ENCODE peak calls at places on chromosomes 3 and 15, in four cellular contexts. D is A549, U is K562, C is GM12878. M is an unnamed sample.

GRCh38 chr3:128863560-128863959 is 15.9 kb upstream of the ACAD9 start:
- DNase-seq in U (no peak), D (no peak), C (no peak), M (no peak)

GRCh38 chr3:115111632-115112031 is 35.5 kb downstream of the ZBTB20 start:
- DNase-seq in C (no peak), U (no peak), D (no peak), M (no peak)

GRCh38 chr3:4721511-4721911 is 228.4 kb downstream of the ITPR1 start:
- DNase-seq in C (no peak), D (no peak), U (no peak), M (no peak)

GRCh38 chr3:69212411-69213160 is 90.2 kb upstream of the LMOD3 start:
- DNase-seq in C (no peak), D (peak), U (no peak), M (peak)

GRCh38 chr15:76177491-76178040 is 117.8 kb downstream of the TMEM266 start:
- DNase-seq in U (no peak), D (peak), C (no peak), M (peak)

GRCh38 chr3:110307065-110307809 is 764.4 kb upstream of the NECTIN3 start:
- DNase-seq in C (no peak), U (no peak), D (no peak), M (no peak)

GRCh38 chr3:109553573-109554371 is 216.4 kb upstream of the DPPA4 start:
- DNase-seq in U (no peak), D (no peak), C (no peak), M (no peak)

GRCh38 chr3:15934389-15935195 is 136.8 kb upstream of the ANKRD28 start:
- DNase-seq in U (no peak), C (no peak), D (no peak), M (no peak)

GRCh38 chr3:66036586-66037061 is 2.1 kb downstream of the MAGI1 start:
- DNase-seq in U (no peak), C (no peak), D (no peak), M (no peak)

GRCh38 chr3:196639517-196640500 is at the start of gene NRROS:
- DNase-seq in D (no peak), C (no peak), U (peak), M (no peak)

GRCh38 chr3:125214738-125215137 is 2.2 kb upstream of the SLC12A8 start:
- DNase-seq in C (no peak), U (no peak), D (no peak), M (no peak)

GRCh38 chr3:125220681-125221429 is 8.3 kb upstream of the SLC12A8 start:
- DNase-seq in D (no peak), U (no peak), C (no peak), M (no peak)

GRCh38 chr3:125213946-125214542 is 1.5 kb upstream of the SLC12A8 start:
- DNase-seq in D (no peak), C (no peak), U (no peak), M (no peak)

GRCh38 chr3:125220183-125220582 is 7.6 kb upstream of the SLC12A8 start:
- DNase-seq in D (no peak), C (no peak), U (no peak), M (no peak)

GRCh38 chr3:125219261-125219701 is 6.7 kb upstream of the SLC12A8 start:
- DNase-seq in D (no peak), C (no peak), U (no peak), M (no peak)
- H3K4me2 ChIP-seq in D (no peak), C (no peak), U (no peak), M (peak)

GRCh38 chr3:43950775-43951174 is 260.0 kb downstream of the ABHD5 start:
- DNase-seq in U (no peak), C (no peak), D (no peak), M (no peak)
- TF ChIP-seq CHD4 in U (no peak), C (no peak), D (no peak), M (no peak)

DNA sequence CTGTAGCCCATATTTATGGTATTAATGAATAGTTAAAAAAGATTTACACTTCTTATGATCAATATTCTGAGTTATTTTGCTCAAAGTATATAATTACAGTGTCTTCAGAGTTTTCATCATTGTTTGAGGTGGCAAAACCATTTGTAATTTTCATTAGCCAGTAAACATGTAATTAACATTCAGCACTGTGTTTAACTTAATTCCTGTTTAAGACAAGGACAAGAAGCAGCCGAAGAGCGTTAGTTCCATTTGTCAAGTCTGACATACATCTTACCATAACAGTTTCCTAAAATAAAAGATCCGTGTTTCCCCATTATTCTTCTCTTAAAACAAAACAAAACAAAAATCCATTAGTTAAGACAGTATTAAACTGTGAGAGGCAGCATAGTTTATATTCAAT is 5.6 kb upstream of the NR2F2 start:
- DNase-seq in U (no peak), D (no peak), C (no peak), M (no peak)
- H3K4me2 ChIP-seq in U (peak), D (peak), C (no peak), M (peak)

GRCh38 chr3:171514466-171514865 is 54.3 kb upstream of the TNIK start:
- DNase-seq in C (no peak), U (no peak), D (no peak), M (no peak)

GRCh38 chr3:171511450-171511849 is 51.2 kb upstream of the TNIK start:
- DNase-seq in C (no peak), U (peak), D (no peak), M (no peak)

DNA sequence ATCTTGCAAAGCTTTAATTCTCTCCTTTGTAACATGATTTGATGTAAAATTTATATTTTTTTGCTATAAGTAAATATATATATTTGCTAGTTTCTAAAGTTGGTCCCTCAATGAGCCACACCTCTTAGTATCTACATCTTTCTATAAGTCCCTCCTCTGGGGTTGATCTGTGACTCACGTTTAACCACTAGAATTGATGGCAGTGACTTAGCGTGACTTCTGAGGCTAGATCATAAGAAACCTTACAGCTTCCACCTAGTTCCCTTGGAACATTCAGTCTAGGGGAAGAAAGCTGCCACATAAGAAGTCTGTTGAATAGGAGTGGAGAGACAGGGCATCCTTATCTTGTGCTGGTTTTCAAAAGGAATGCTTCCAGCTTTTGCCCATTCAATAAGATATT is 56.6 kb upstream of the TNIK start:
- DNase-seq in C (no peak), D (no peak), U (no peak), M (no peak)
- TF ChIP-seq CHD4 in C (no peak), D (no peak), U (no peak), M (no peak)

DNA sequence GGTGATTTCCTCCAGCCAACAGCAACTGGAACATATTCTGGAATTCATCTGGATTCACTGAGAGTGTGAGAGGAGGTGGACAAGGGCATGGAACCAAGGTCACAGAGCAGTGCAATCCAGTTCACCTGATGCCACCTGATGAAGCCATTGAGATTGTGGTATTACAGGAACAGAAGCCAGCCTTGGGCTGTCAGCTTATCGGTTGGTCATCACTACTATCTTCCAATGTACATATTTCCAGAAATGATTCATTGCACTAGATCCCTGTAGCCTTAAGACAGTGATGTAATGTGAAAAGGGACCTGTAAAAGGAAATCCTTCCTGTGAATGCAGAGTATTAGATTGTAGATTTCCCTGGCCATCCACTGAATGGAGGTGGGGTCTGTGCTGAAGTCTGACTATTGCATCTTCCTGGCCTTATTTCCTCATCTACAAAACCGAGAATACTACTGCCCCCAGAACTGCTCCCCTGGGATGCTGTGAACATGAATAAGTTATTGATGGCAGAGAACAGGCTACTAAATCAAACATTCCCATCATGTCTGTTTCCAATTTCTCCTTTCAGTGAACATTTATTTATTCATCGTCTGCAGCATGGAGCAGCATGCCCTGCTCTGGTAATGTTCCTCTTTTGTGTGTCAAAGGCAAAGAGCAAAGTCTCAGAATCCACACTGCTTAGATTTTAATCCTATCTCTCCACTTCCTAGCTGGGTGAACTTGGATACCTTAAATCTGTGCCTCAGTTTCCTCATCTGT is 47.4 kb upstream of the TPM1 start:
- DNase-seq in D (peak), C (no peak), U (no peak), M (no peak)
- H3K4me2 ChIP-seq in D (peak), C (no peak), U (no peak), M (no peak)

GRCh38 chr3:140682586-140682985 is 4.7 kb downstream of the TRIM42 start:
- DNase-seq in C (no peak), U (no peak), D (no peak), M (no peak)

DNA sequence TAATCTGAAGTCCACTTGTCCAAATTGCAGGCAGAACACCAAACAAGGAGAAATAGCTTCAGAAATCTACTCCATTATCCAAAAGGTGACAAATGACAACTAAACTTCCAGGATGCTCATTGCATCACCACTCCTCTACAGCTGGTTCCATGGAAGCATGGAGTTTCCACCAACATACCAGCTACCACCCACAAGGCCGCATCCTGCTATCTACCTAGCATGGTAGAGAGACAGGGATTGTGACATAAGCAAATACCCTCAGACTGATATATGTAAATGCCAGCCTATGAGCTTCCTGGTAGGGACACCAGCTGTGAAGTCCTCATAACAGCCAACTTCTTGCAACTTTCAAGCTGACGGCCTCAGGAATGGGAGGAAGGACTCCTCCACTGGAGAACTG is at the start of gene TRIM42:
- DNase-seq in D (no peak), C (no peak), U (no peak), M (no peak)
- TF ChIP-seq CHD4 in D (no peak), C (no peak), U (no peak), M (no peak)

GRCh38 chr3:124887996-124888298 is 782 bp upstream of the ITGB5 start:
- DNase-seq in C (no peak), U (no peak), D (no peak), M (no peak)
- H3K4me2 ChIP-seq in C (no peak), U (no peak), D (peak), M (peak)

GRCh38 chr15:40082195-40082868 is 26.3 kb downstream of the BMF start:
- DNase-seq in C (no peak), D (no peak), U (no peak), M (no peak)

GRCh38 chr15:40080104-40080503 is 28.6 kb downstream of the BMF start:
- DNase-seq in U (no peak), C (no peak), D (no peak), M (no peak)

GRCh38 chr15:40083756-40084101 is 24.9 kb downstream of the BMF start:
- DNase-seq in C (no peak), U (no peak), D (no peak), M (peak)

GRCh38 chr15:40080847-40081246 is 27.8 kb downstream of the BMF start:
- DNase-seq in C (no peak), U (no peak), D (no peak), M (no peak)

DNA sequence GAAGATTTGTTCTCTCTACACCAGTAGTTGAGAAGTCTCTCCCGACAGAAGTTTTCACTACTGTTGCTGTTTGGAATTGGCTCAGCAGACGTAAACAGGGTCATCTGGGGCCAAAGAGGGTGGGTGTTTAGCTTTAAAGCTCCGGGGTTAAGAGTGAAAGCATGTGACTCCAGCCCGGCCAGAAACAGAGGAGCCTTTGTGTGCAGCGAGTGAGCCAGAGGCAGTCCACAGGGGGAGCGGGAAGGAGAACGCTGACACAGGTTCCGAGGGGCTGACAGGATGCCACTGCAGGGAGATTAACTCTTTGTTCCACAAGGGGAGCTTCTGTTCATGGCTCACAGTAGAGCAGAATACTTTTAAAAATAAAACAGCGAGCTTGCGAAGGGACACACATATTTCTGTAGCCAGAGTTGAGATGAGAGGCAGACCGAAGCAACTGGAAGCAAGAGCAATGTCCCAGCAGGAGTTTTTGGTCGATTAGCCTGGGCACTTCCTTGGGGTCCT is 26.9 kb downstream of the BMF start:
- DNase-seq in U (peak), C (no peak), D (no peak), M (peak)
- TF ChIP-seq CHD4 in U (no peak), C (no peak), D (no peak), M (no peak)

GRCh38 chr15:64535460-64536243 is 75.3 kb downstream of the ZNF609 start:
- DNase-seq in D (no peak), U (no peak), C (peak), M (no peak)
- H3K4me2 ChIP-seq in D (peak), U (no peak), C (peak), M (peak)

GRCh38 chr3:56885879-56886647 is 84.3 kb upstream of the ARHGEF3 start:
- DNase-seq in D (no peak), U (no peak), C (no peak), M (no peak)

GRCh38 chr3:56887402-56888025 is 85.8 kb upstream of the ARHGEF3 start:
- DNase-seq in D (no peak), C (no peak), U (no peak), M (no peak)

GRCh38 chr3:56894912-56895431 is 93.2 kb upstream of the ARHGEF3 start:
- DNase-seq in D (no peak), C (no peak), U (no peak), M (no peak)

GRCh38 chr3:56889131-56889530 is 87.4 kb upstream of the ARHGEF3 start:
- DNase-seq in D (no peak), C (no peak), U (no peak), M (no peak)

DNA sequence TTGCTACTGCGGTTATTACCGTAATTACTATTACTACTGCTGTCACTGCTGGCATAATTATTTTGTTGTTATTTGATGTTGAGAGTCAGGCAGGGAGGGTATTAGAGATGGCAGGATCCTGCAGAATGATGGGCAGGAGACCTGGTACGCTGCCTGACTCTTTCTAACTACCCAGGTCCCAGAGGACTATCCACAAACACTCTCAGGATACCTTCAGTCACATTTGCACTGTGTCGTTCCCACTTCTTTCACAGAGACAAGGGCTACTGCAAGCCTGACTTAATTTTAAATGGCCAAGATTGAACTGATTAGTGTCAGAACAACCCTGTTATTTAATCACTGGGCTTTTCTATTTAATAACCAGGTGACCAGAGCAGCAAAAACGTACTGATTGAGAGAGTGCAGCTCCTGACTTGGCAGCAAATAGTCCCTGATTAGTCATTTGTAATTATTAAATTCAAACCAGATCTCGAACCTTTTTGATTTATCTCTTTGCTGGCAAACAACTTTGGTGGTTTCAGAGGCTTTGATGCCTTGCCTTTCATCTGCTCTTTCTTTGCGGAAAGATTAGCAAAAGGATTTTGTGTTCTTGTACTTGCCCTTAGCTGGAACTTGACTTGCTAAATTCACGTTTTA is 88.8 kb upstream of the ARHGEF3 start:
- DNase-seq in U (no peak), D (no peak), C (no peak), M (no peak)
- TF ChIP-seq CHD4 in U (no peak), D (no peak), C (no peak), M (no peak)